ENCODE peak calls at places on chromosomes 6 and 20, in eight cellular contexts. Z, X, Q, G, T, F, H and K are unnamed samples.

GRCh38 chr20:50850721-50851286 is 55.9 kb downstream of the BCAS4 start:
- DNase-seq in Z (no peak), X (no peak), Q (no peak), G (no peak), T (no peak), F (no peak), H (no peak), K (peak; percentile 21)

GRCh38 chr6:13535306-13535705 is 39.1 kb upstream of the SIRT5 start:
- DNase-seq in Z (no peak), X (no peak), Q (no peak), G (no peak), T (no peak), F (no peak), H (no peak), K (no peak)

GRCh38 chr20:7930386-7930785 is 9.9 kb downstream of the HAO1 start:
- DNase-seq in Z (no peak), X (no peak), Q (no peak), G (no peak), T (no peak), F (no peak), H (no peak), K (no peak)

GRCh38 chr6:153001767-153002612 is 519 bp downstream of the MTRF1L start:
- DNase-seq in Z (no peak), X (no peak), Q (no peak), G (no peak), T (no peak), F (no peak), H (no peak), K (peak; percentile 31)

GRCh38 chr6:89432875-89433636 is at the start of gene ANKRD6:
- DNase-seq in Z (peak; percentile 83), X (peak; percentile 39), Q (no peak), G (peak; percentile 78), T (peak; percentile 83), F (peak; percentile 21), H (peak; percentile 79), K (peak; percentile 88)

GRCh38 chr6:30599625-30600324 is 17.3 kb downstream of the PPP1R10 start:
- DNase-seq in Z (no peak), X (no peak), Q (no peak), G (no peak), T (no peak), F (no peak), H (no peak), K (no peak)

GRCh38 chr6:166586424-166587156 is at the start of gene RAMACL:
- DNase-seq in Z (peak; percentile 70), X (peak; percentile 30), Q (no peak), G (no peak), T (no peak), F (no peak), H (no peak), K (no peak)

GRCh38 chr20:1855113-1855512 is 40.1 kb upstream of the SIRPA start:
- DNase-seq in Z (no peak), X (no peak), Q (no peak), G (no peak), T (no peak), F (no peak), H (no peak), K (no peak)

GRCh38 chr20:2820084-2820895 is 4.1 kb downstream of the TMEM239 start:
- DNase-seq in Z (peak; percentile 45), X (no peak), Q (no peak), G (peak; percentile 28), T (peak; percentile 23), F (no peak), H (no peak), K (no peak)

GRCh38 chr6:24524801-24525200 is 30.0 kb downstream of the ALDH5A1 start:
- DNase-seq in Z (no peak), X (peak; percentile 58), Q (no peak), G (no peak), T (no peak), F (no peak), H (no peak), K (peak; percentile 49)

GRCh38 chr20:45500022-45500421 is 15.4 kb downstream of the SPINT3 start:
- DNase-seq in Z (no peak), X (no peak), Q (no peak), G (no peak), T (no peak), F (no peak), H (no peak), K (no peak)

GRCh38 chr6:75855047-75855446 is 106.0 kb downstream of the MYO6 start:
- DNase-seq in Z (no peak), X (peak; percentile 76), Q (no peak), G (no peak), T (no peak), F (no peak), H (no peak), K (peak; percentile 50)

GRCh38 chr20:61932711-61933480 is 132.8 kb downstream of the TAF4 start:
- DNase-seq in Z (peak; percentile 26), X (no peak), Q (no peak), G (no peak), T (peak; percentile 3), F (no peak), H (peak; percentile 7), K (no peak)

GRCh38 chr6:111600588-111601440 is 4.9 kb downstream of the TRAF3IP2 start:
- DNase-seq in Z (no peak), X (no peak), Q (no peak), G (no peak), T (no peak), F (no peak), H (no peak), K (no peak)

DNA sequence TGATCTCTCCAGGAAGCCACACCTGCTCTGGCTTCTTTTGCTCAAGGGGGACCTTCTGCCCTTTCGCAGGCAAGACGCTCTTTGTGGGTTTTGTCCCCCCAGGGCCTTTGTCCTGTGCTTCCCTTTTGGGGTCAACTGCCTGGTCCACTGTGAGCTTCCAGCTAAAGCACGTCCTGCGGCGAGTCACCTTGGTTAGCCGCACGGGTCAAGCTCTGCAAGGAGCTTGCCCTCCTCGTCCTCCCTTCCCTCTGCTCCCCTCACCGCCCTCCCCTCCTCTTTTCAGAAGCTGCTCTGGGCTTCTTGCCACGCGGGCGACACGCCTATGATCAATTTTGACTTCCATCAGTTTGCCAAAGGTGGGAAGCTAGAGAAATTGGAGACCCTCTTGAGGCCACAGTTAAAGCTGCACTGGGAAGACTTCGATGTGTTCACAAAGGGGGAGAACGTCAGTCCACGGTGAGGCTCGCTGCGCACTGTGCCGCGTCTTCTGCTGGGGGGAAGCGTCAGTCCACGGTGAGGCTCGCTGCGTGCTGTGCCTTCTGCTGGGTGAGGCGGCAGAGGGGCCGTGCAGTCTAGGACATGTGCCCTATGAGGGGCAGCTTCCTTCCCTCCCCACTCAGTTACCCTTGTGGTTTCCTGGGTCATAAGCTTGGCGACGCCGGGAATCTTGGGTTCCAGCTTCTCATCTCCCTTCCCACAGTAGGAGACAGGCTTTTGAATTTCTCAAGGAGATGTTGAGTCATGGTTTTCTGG is 80.2 kb downstream of the SYNJ2 start:
- DNase-seq in Z (peak; percentile 30), X (no peak), Q (no peak), G (no peak), T (no peak), F (no peak), H (peak; percentile 13), K (no peak)
- H3K4me1 ChIP-seq in Z (peaks cover 31% of the 10 kb centered on the region), X (peaks cover 53% of the 10 kb centered on the region), Q (peaks cover 38% of the 10 kb centered on the region), G (peaks cover 14% of the 10 kb centered on the region), T (peaks cover 18% of the 10 kb centered on the region), F (peaks cover 45% of the 10 kb centered on the region), H (peaks cover 30% of the 10 kb centered on the region), K (no peaks in the 10 kb centered on the region)

GRCh38 chr6:146429831-146430230 is 113.8 kb upstream of the RAB32 start:
- DNase-seq in Z (no peak), X (no peak), Q (no peak), G (no peak), T (no peak), F (no peak), H (no peak), K (no peak)

GRCh38 chr6:146433881-146434741 is 109.5 kb upstream of the RAB32 start:
- DNase-seq in Z (no peak), X (no peak), Q (no peak), G (no peak), T (no peak), F (no peak), H (no peak), K (no peak)

DNA sequence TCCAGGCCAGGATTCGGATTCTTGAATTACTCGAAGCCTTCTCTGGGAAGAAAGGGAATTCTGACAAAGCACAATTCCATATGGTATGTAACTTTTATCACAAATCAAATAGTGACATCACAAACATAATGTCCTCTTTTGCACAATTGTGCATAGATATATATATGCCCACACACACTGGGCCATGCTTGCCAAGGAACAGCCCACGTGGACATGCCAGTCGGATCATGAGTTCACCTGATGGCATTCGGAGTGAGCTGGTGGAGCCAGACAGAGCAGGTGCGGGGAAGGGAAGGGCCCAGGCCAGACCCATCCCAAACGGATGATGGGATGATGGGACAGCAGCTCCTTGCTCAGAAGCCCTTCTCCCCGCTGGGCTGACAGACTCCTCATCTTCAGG is 108.6 kb upstream of the RAB32 start:
- DNase-seq in Z (no peak), X (no peak), Q (no peak), G (no peak), T (no peak), F (no peak), H (no peak), K (no peak)
- H3K4me3 ChIP-seq in Z (no peak overlapping the region), X (no peak overlapping the region), Q (no peak overlapping the region), G (no peak overlapping the region), T (no peak overlapping the region), F (peak overlapping the region; percentile 70), H (peak overlapping the region; percentile 55), K (no peak overlapping the region)

GRCh38 chr20:24942679-24943078 is 6.4 kb upstream of the CST7 start:
- DNase-seq in Z (no peak), X (no peak), Q (no peak), G (no peak), T (no peak), F (no peak), H (no peak), K (no peak)
- H3K4me1 ChIP-seq in Z (no peaks in the 10 kb centered on the region), X (no peaks in the 10 kb centered on the region), Q (no peaks in the 10 kb centered on the region), G (no peaks in the 10 kb centered on the region), T (no peaks in the 10 kb centered on the region), F (no peaks in the 10 kb centered on the region), H (no peaks in the 10 kb centered on the region), K (no peaks in the 10 kb centered on the region)

DNA sequence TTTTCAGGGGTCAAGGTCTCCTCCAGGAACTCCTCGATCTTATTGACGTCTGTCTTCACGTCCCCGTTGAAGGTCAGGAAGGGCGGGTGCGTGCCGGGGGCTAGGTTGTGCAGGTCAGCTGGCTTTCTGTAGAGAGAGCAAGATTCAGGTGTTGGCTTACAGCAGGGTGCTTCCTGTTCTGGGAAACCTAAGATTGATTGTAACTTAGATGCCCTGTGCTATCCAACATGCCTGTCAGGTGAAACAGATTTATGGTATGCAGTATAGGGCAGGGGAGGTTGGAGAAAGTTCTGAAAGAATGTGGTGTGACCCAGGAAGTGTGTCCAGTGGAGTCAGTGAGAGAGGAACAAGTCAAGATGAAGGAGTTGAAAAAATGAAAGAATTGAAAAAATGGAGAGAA is 66.4 kb downstream of the CLIC5 start:
- DNase-seq in Z (no peak), X (no peak), Q (no peak), G (no peak), T (no peak), F (no peak), H (no peak), K (no peak)
- H3K4me3 ChIP-seq in Z (no peak overlapping the region), X (no peak overlapping the region), Q (no peak overlapping the region), G (no peak overlapping the region), T (no peak overlapping the region), F (no peak overlapping the region), H (no peak overlapping the region), K (no peak overlapping the region)

GRCh38 chr6:3822747-3823445 is 26.3 kb upstream of the FAM50B start:
- DNase-seq in Z (no peak), X (no peak), Q (no peak), G (no peak), T (no peak), F (no peak), H (no peak), K (no peak)
- H3K4me1 ChIP-seq in Z (no peaks in the 10 kb centered on the region), X (peaks cover 22% of the 10 kb centered on the region), Q (peaks cover 39% of the 10 kb centered on the region), G (peaks cover 14% of the 10 kb centered on the region), T (peaks cover 23% of the 10 kb centered on the region), F (peaks cover 57% of the 10 kb centered on the region), H (peaks cover 50% of the 10 kb centered on the region), K (no peaks in the 10 kb centered on the region)